ENCODE peak calls at places on chromosomes 16 and 17, in four cellular contexts. A, H, P and J are unnamed samples.

GRCh38 chr17:55689672-55690071 is 33.0 kb downstream of the TMEM100 start:
- DNase-seq in H (no peak), A (no peak), P (no peak), J (no peak)

GRCh38 chr17:81027038-81027437 is 7.9 kb upstream of the BAIAP2 start:
- DNase-seq in A (no peak), P (no peak), H (no peak), J (no peak)

GRCh38 chr17:21418446-21419298 is 42.5 kb downstream of the KCNJ12 start:
- DNase-seq in P (no peak), A (peak), H (no peak), J (no peak)

GRCh38 chr17:69597898-69598692 is 183.6 kb downstream of the MAP2K6 start:
- DNase-seq in H (no peak), A (no peak), P (no peak), J (no peak)

GRCh38 chr16:74637742-74638453 is 28.8 kb downstream of the RFWD3 start:
- DNase-seq in H (no peak), P (no peak), A (no peak), J (no peak)

GRCh38 chr17:78748048-78748729 is 33.9 kb downstream of the CYTH1 start:
- DNase-seq in A (peak), H (no peak), P (no peak), J (no peak)

GRCh38 chr16:1291576-1291974 is 17.9 kb upstream of the UBE2I start:
- DNase-seq in H (peak), P (peak), A (no peak), J (peak)

GRCh38 chr16:82628741-82629140 is 2.0 kb downstream of the CDH13 start:
- DNase-seq in P (no peak), A (no peak), H (no peak), J (no peak)

GRCh38 chr17:78844301-78845005 is 3.8 kb upstream of the USP36 start:
- DNase-seq in H (no peak), P (no peak), A (no peak), J (no peak)

GRCh38 chr16:29804455-29805231 is 1.7 kb upstream of the MAZ start:
- DNase-seq in P (no peak), H (peak), A (no peak), J (peak)

GRCh38 chr16:64455275-64455674 is 666.6 kb downstream of the CDH11 start:
- DNase-seq in A (no peak), P (no peak), H (no peak), J (no peak)

GRCh38 chr17:59165933-59166342 is 10.4 kb downstream of the PRR11 start:
- DNase-seq in A (peak), P (no peak), H (peak), J (no peak)

GRCh38 chr17:74798239-74798707 is 22.1 kb upstream of the NAT9 start:
- DNase-seq in A (no peak), H (no peak), P (no peak), J (no peak)

GRCh38 chr17:37527249-37527851 is 37.7 kb downstream of the DUSP14 start:
- DNase-seq in P (peak), H (peak), A (no peak), J (peak)

GRCh38 chr16:87291944-87292343 is 25.2 kb downstream of the C16orf95 start:
- DNase-seq in P (no peak), A (no peak), H (no peak), J (no peak)

GRCh38 chr16:60636117-60636516 is 1400.1 kb downstream of the CDH8 start:
- DNase-seq in A (no peak), H (no peak), P (no peak), J (no peak)

GRCh38 chr17:56108811-56109284 is 44.4 kb upstream of the ANKFN1 start:
- DNase-seq in P (no peak), H (no peak), A (no peak), J (no peak)

GRCh38 chr16:86470964-86471363 is 39.4 kb upstream of the FOXF1 start:
- DNase-seq in A (no peak), P (no peak), H (no peak), J (no peak)

GRCh38 chr17:7486181-7486580 is 2.0 kb downstream of the POLR2A start:
- DNase-seq in H (no peak), P (no peak), A (no peak), J (no peak)

GRCh38 chr16:56830669-56831068 is 34.3 kb upstream of the SLC12A3 start:
- DNase-seq in H (no peak), A (no peak), P (no peak), J (no peak)

GRCh38 chr16:35906440-35906839 is 2447.0 kb downstream of the TP53TG3F start:
- DNase-seq in H (no peak), P (no peak), A (no peak), J (no peak)

GRCh38 chr17:39533891-39534290 is 72.6 kb downstream of the CDK12 start:
- DNase-seq in H (no peak), A (no peak), P (no peak), J (no peak)

GRCh38 chr16:81891734-81892364 is 112.8 kb downstream of the PLCG2 start:
- DNase-seq in P (no peak), A (no peak), H (no peak), J (no peak)